ENCODE peak calls at places on chromosomes 4 and X, in seven cellular contexts. V is neural progenitor cell; A is MG63; S is tibial nerve; K is NCI-H2081; R is stimulated activated naive CD8-positive, alpha-beta T cell treated with anti-CD3 and anti-CD28 coated beads, Interleukin-15, amount 100 ng/mL, for 72 hours; C is HTR-8/SVneo. G is an unnamed sample.

GRCh38 chr4:79756496-79756895 is 316.5 kb downstream of the ANTXR2 start:
- DNase-seq in V (no peak), A (no peak), S (no peak), K (no peak), R (no peak), C (no peak), G (no peak)

GRCh38 chrX:136147320-136147901 is at the start of gene FHL1:
- DNase-seq in V (peak; percentile 75), A (peak; percentile 72), S (peak; percentile 38), K (peak; percentile 26), R (peak; percentile 21), C (no peak), G (peak; percentile 78)

GRCh38 chr4:151658959-151659593 is 101.7 kb downstream of the GATB start:
- DNase-seq in V (no peak), A (peak; percentile 12), S (no peak), K (no peak), R (no peak), C (no peak), G (no peak)

GRCh38 chr4:72857216-72857615 is 212.3 kb downstream of the COX18 start:
- DNase-seq in V (no peak), A (no peak), S (no peak), K (no peak), R (no peak), C (no peak), G (no peak)

GRCh38 chr4:99091174-99091573 is 2.6 kb upstream of the ADH5 start:
- DNase-seq in V (no peak), A (no peak), S (no peak), K (no peak), R (no peak), C (no peak), G (no peak)

GRCh38 chr4:151921371-151921770 is 160.6 kb upstream of the GATB start:
- DNase-seq in V (no peak), A (no peak), S (no peak), K (no peak), R (no peak), C (no peak), G (no peak)

GRCh38 chrX:122188751-122189150 is 995.3 kb upstream of the GRIA3 start:
- DNase-seq in V (no peak), A (no peak), S (no peak), K (no peak), R (no peak), C (no peak), G (peak; percentile 1)

GRCh38 chrX:153477039-153477438 is 6.7 kb upstream of the HAUS7 start:
- DNase-seq in V (no peak), A (peak; percentile 88), S (no peak), K (peak; percentile 50), R (no peak), C (no peak), G (peak; percentile 86)

GRCh38 chr4:106588906-106589305 is 220.3 kb upstream of the GIMD1 start:
- DNase-seq in V (no peak), A (no peak), S (no peak), K (no peak), R (no peak), C (no peak), G (no peak)

GRCh38 chr4:152862608-152863007 is 73.5 kb upstream of the FHDC1 start:
- DNase-seq in V (no peak), A (no peak), S (no peak), K (no peak), R (no peak), C (no peak), G (no peak)

GRCh38 chr4:38857354-38858096 is 908 bp upstream of the TLR6 start:
- DNase-seq in V (no peak), A (peak; percentile 81), S (no peak), K (no peak), R (peak; percentile 52), C (peak; percentile 61), G (no peak)

GRCh38 chrX:106619797-106620196 is 8.0 kb downstream of the RADX start:
- DNase-seq in V (no peak), A (no peak), S (no peak), K (no peak), R (no peak), C (no peak), G (peak; percentile 4)

GRCh38 chrX:124863303-124863702 is 456.4 kb upstream of the TEX13C start:
- DNase-seq in V (peak; percentile 5), A (no peak), S (no peak), K (no peak), R (no peak), C (no peak), G (peak; percentile 4)

GRCh38 chrX:20857746-20858145 is 516.5 kb upstream of the CNKSR2 start:
- DNase-seq in V (peak; percentile 52), A (no peak), S (no peak), K (no peak), R (no peak), C (no peak), G (no peak)

GRCh38 chr4:3388461-3389185 is 53.1 kb upstream of the HGFAC start:
- DNase-seq in V (no peak), A (peak; percentile 66), S (no peak), K (no peak), R (no peak), C (peak; percentile 40), G (no peak)

GRCh38 chrX:109384569-109385174 is 97.2 kb downstream of the GUCY2F start:
- DNase-seq in V (peak; percentile 71), A (no peak), S (no peak), K (peak; percentile 51), R (no peak), C (no peak), G (peak; percentile 32)

GRCh38 chr4:147334478-147334877 is 146.4 kb upstream of the EDNRA start:
- DNase-seq in V (no peak), A (no peak), S (no peak), K (no peak), R (no peak), C (no peak), G (no peak)

GRCh38 chrX:119189586-119189985 is 46.5 kb upstream of the PGRMC1 start:
- DNase-seq in V (no peak), A (no peak), S (peak; percentile 30), K (no peak), R (no peak), C (no peak), G (no peak)

GRCh38 chr4:184899261-184900134 is 73.7 kb upstream of the ACSL1 start:
- DNase-seq in V (no peak), A (peak; percentile 18), S (no peak), K (no peak), R (no peak), C (no peak), G (no peak)

GRCh38 chr4:102308032-102308799 is 37.1 kb downstream of the SLC39A8 start:
- DNase-seq in V (no peak), A (no peak), S (no peak), K (no peak), R (no peak), C (no peak), G (peak; percentile 31)

GRCh38 chr4:8283161-8283560 is 13.6 kb downstream of the HTRA3 start:
- DNase-seq in V (no peak), A (no peak), S (no peak), K (no peak), R (no peak), C (no peak), G (no peak)

GRCh38 chr4:3516836-3517730 is 15.1 kb downstream of the LRPAP1 start:
- DNase-seq in V (no peak), A (no peak), S (no peak), K (no peak), R (no peak), C (no peak), G (no peak)

GRCh38 chrX:54964766-54965511 is 29.0 kb downstream of the PFKFB1 start:
- DNase-seq in V (no peak), A (no peak), S (no peak), K (no peak), R (no peak), C (no peak), G (no peak)

GRCh38 chr4:173381610-173382009 is 10.9 kb downstream of the SAP30 start:
- DNase-seq in V (no peak), A (no peak), S (no peak), K (no peak), R (no peak), C (no peak), G (no peak)

G was measured in NCI-H82.